ENCODE peak calls at places on chromosome 11, in six cellular contexts. Q is fibroblast of pulmonary artery, R is A549, F is fibroblast of lung, V is ovary, O is pancreas. Z is an unnamed sample.

GRCh38 chr11:79864882-79865281 is 424.1 kb upstream of the TENM4 start:
- DNase-seq in Q (no peak), R (no peak), F (no peak), V (no peak), O (no peak), Z (no peak)

GRCh38 chr11:132087148-132087547 is 716.7 kb downstream of the NTM start:
- DNase-seq in Q (no peak), R (no peak), F (no peak), V (no peak), O (no peak), Z (no peak)

GRCh38 chr11:115843685-115844084 is 339.5 kb upstream of the CADM1 start:
- DNase-seq in Q (no peak), R (no peak), F (no peak), V (no peak), O (no peak), Z (no peak)

GRCh38 chr11:31910950-31911576 is 99.9 kb upstream of the PAX6 start:
- DNase-seq in Q (no peak), R (no peak), F (no peak), V (no peak), O (no peak), Z (no peak)

GRCh38 chr11:22787565-22788162 is 41.9 kb downstream of the SVIP start:
- DNase-seq in Q (peak), R (peak), F (peak), V (no peak), O (peak), Z (peak)

GRCh38 chr11:119847836-119848235 is 118.8 kb upstream of the NECTIN1 start:
- DNase-seq in Q (no peak), R (no peak), F (no peak), V (no peak), O (no peak), Z (no peak)

GRCh38 chr11:61369372-61370348 is 7.5 kb downstream of the TMEM138 start:
- DNase-seq in Q (peak), R (no peak), F (peak), V (peak), O (peak), Z (peak)

GRCh38 chr11:1757861-1758610 is 5.7 kb downstream of the CTSD start:
- DNase-seq in Q (no peak), R (no peak), F (no peak), V (no peak), O (no peak), Z (no peak)

GRCh38 chr11:44623716-44624491 is 58.4 kb downstream of the CD82 start:
- DNase-seq in Q (peak), R (no peak), F (no peak), V (peak), O (no peak), Z (no peak)

GRCh38 chr11:111652184-111652583 is 49.9 kb downstream of the SIK2 start:
- DNase-seq in Q (peak), R (no peak), F (no peak), V (no peak), O (no peak), Z (peak)

GRCh38 chr11:130592056-130592455 is 143.6 kb downstream of the ADAMTS15 start:
- DNase-seq in Q (peak), R (no peak), F (peak), V (no peak), O (no peak), Z (peak)

GRCh38 chr11:65616575-65617001 is 1.0 kb downstream of the PCNX3 start:
- DNase-seq in Q (no peak), R (no peak), F (no peak), V (peak), O (no peak), Z (no peak)

GRCh38 chr11:26095340-26095739 is 236.6 kb upstream of the ANO3 start:
- DNase-seq in Q (no peak), R (no peak), F (no peak), V (no peak), O (no peak), Z (no peak)

GRCh38 chr11:110433393-110434333 is 3.9 kb downstream of the FDX1 start:
- DNase-seq in Q (peak), R (no peak), F (peak), V (no peak), O (no peak), Z (peak)

GRCh38 chr11:73399159-73400090 is 23.2 kb downstream of the RELT start:
- DNase-seq in Q (no peak), R (no peak), F (no peak), V (peak), O (no peak), Z (no peak)

GRCh38 chr11:65652511-65653228 is 10.0 kb downstream of the RELA start:
- DNase-seq in Q (peak), R (peak), F (peak), V (peak), O (peak), Z (peak)

GRCh38 chr11:35144103-35144741 is 5.3 kb downstream of the CD44 start:
- DNase-seq in Q (peak), R (no peak), F (peak), V (no peak), O (no peak), Z (peak)

GRCh38 chr11:74072286-74072685 is 63.4 kb upstream of the UCP3 start:
- DNase-seq in Q (no peak), R (no peak), F (no peak), V (no peak), O (no peak), Z (no peak)

GRCh38 chr11:1774886-1775285 is 11.2 kb upstream of the CTSD start:
- DNase-seq in Q (no peak), R (no peak), F (no peak), V (no peak), O (no peak), Z (no peak)

GRCh38 chr11:17296852-17297559 is 20.5 kb downstream of the NUCB2 start:
- DNase-seq in Q (no peak), R (no peak), F (no peak), V (no peak), O (no peak), Z (no peak)

GRCh38 chr11:92703431-92703830 is 266.0 kb upstream of the MTNR1B start:
- DNase-seq in Q (peak), R (no peak), F (no peak), V (no peak), O (no peak), Z (peak)

GRCh38 chr11:95230054-95231034 is 658 bp downstream of the SESN3 start:
- DNase-seq in Q (peak), R (peak), F (peak), V (peak), O (peak), Z (no peak)

GRCh38 chr11:47305734-47306483 is 36.0 kb downstream of the MADD start:
- DNase-seq in Q (no peak), R (no peak), F (no peak), V (no peak), O (no peak), Z (peak)

GRCh38 chr11:132158696-132159095 is 788.3 kb downstream of the NTM start:
- DNase-seq in Q (no peak), R (no peak), F (no peak), V (no peak), O (no peak), Z (no peak)

GRCh38 chr11:1557904-1558831 is 13.9 kb downstream of the DUSP8 start:
- DNase-seq in Q (peak), R (peak), F (peak), V (peak), O (peak), Z (peak)

GRCh38 chr11:75325713-75326438 is 25.6 kb downstream of the ARRB1 start:
- DNase-seq in Q (peak), R (peak), F (peak), V (no peak), O (peak), Z (peak)

GRCh38 chr11:65553301-65554001 is 4.7 kb downstream of the LTBP3 start:
- DNase-seq in Q (no peak), R (no peak), F (no peak), V (peak), O (no peak), Z (no peak)

GRCh38 chr11:65308281-65308891 is 6.3 kb upstream of the CDC42EP2 start:
- DNase-seq in Q (peak), R (no peak), F (no peak), V (no peak), O (peak), Z (no peak)

GRCh38 chr11:108221401-108221800 is 1.0 kb downstream of the NPAT start:
- DNase-seq in Q (peak), R (no peak), F (peak), V (no peak), O (no peak), Z (peak)

GRCh38 chr11:46966773-46967172 is 30.2 kb downstream of the CSTPP1 start:
- DNase-seq in Q (no peak), R (no peak), F (no peak), V (no peak), O (no peak), Z (no peak)

GRCh38 chr11:73716153-73717056 is 44.5 kb downstream of the RAB6A start:
- DNase-seq in Q (peak), R (no peak), F (no peak), V (no peak), O (no peak), Z (no peak)

GRCh38 chr11:17395554-17395961 is 7.1 kb upstream of the KCNJ11 start:
- DNase-seq in Q (no peak), R (no peak), F (no peak), V (no peak), O (no peak), Z (no peak)

GRCh38 chr11:61974766-61975631 is 7.6 kb upstream of the FTH1 start:
- DNase-seq in Q (peak), R (no peak), F (no peak), V (peak), O (peak), Z (no peak)

GRCh38 chr11:83568474-83568873 is 282.3 kb upstream of the CCDC90B start:
- DNase-seq in Q (no peak), R (no peak), F (no peak), V (no peak), O (no peak), Z (no peak)

GRCh38 chr11:69086152-69086551 is 37.4 kb downstream of the TPCN2 start:
- DNase-seq in Q (no peak), R (no peak), F (peak), V (no peak), O (no peak), Z (no peak)
- H3K4me3 ChIP-seq in Q (no peak), R (no peak), F (no peak), V (no peak), O (no peak), Z (no peak)

GRCh38 chr11:125398994-125399638 is 96.9 kb downstream of the FEZ1 start:
- DNase-seq in Q (no peak), R (no peak), F (no peak), V (no peak), O (no peak), Z (no peak)

GRCh38 chr11:125401746-125402145 is 94.3 kb downstream of the FEZ1 start:
- DNase-seq in Q (peak), R (no peak), F (peak), V (peak), O (no peak), Z (peak)

GRCh38 chr11:125402436-125402835 is 93.6 kb downstream of the FEZ1 start:
- DNase-seq in Q (peak), R (no peak), F (peak), V (no peak), O (no peak), Z (peak)

GRCh38 chr11:125398475-125398874 is 97.6 kb downstream of the FEZ1 start:
- DNase-seq in Q (no peak), R (no peak), F (no peak), V (no peak), O (no peak), Z (no peak)

DNA sequence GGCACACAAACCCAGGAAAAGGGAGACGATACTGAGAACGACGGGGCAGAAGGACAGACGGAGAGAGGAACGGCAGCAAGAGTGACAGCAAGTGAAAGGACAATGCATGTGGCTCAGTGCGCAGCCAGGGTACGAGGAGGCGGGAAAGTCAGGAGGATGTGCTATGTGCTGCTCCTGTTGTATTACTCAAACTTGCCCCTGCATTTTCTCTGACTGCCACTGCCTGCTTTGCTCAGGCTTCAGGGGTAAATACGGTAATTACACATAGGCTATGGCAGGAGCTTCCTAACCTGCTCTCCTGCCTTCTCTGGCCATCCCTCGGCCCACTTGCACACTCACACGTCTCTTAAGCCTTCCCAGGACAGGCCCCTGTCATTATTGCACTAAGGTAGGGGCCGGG is 94.8 kb downstream of the FEZ1 start:
- DNase-seq in Q (no peak), R (no peak), F (no peak), V (no peak), O (no peak), Z (no peak)
- H3K4me3 ChIP-seq in Q (no peak), R (no peak), F (no peak), V (no peak), O (no peak), Z (no peak)

GRCh38 chr11:36374726-36375125 is 78.6 kb downstream of the PRR5L start:
- DNase-seq in Q (no peak), R (no peak), F (no peak), V (no peak), O (no peak), Z (no peak)
- H3K4me3 ChIP-seq in Q (no peak), R (no peak), F (no peak), V (no peak), O (no peak), Z (no peak)

DNA sequence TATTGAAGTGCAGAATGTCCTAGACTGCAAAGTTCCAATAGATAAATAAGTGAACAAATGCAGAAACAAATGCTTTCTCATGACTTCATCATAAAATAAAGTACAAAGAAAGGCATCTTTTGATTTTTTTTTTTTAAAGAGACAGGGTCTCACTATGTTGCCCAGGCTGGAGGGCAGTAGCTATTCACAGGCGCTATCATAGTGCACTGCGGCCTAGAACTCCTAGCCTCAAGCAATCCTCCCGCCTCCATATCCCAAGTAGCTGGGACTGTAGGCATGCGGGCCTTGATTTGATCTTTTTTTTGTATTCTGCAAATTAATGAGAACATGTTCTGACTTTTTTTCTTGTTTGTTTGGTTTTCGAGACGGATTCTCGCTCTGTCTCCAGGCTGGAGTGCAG is 2.4 kb downstream of the ARCN1 start:
- DNase-seq in Q (no peak), R (no peak), F (no peak), V (no peak), O (no peak), Z (peak)
- H3K4me3 ChIP-seq in Q (peak), R (no peak), F (peak), V (no peak), O (no peak), Z (peak)

GRCh38 chr11:7977251-7977917 is 9.8 kb upstream of the EIF3F start:
- DNase-seq in Q (peak), R (no peak), F (peak), V (no peak), O (no peak), Z (peak)
- H3K4me3 ChIP-seq in Q (no peak), R (no peak), F (no peak), V (no peak), O (no peak), Z (no peak)

GRCh38 chr11:10304495-10305261 is at the start of gene ADM:
- DNase-seq in Q (peak), R (peak), F (peak), V (peak), O (peak), Z (peak)
- H3K4me3 ChIP-seq in Q (peak), R (peak), F (peak), V (peak), O (peak), Z (peak)